ENCODE peak calls at places on chromosome 1, in five cellular contexts. U, S, F, O and E are unnamed samples.
A peak's percentile ranks its signal among the peaks of the same experiment; 100 is the strongest.

GRCh38 chr1:211610779-211611556 is 32.0 kb upstream of the SLC30A1 start:
- DNase-seq in F (no peak), S (no peak), U (no peak), O (peak; percentile 33), E (peak; percentile 72)

GRCh38 chr1:241749041-241749798 is 97.1 kb downstream of the WDR64 start:
- DNase-seq in S (no peak), F (no peak), U (peak; percentile 74), O (no peak), E (no peak)

GRCh38 chr1:240004086-240004749 is 87.5 kb upstream of the FMN2 start:
- DNase-seq in O (no peak), U (no peak), S (no peak), F (peak; percentile 63), E (no peak)

GRCh38 chr1:192506741-192507155 is 68.8 kb upstream of the RGS1 start:
- DNase-seq in S (no peak), O (no peak), F (peak; percentile 56), U (no peak), E (no peak)

GRCh38 chr1:205068457-205069035 is 15.7 kb downstream of the TMEM81 start:
- DNase-seq in U (no peak), S (no peak), O (no peak), F (no peak), E (no peak)

GRCh38 chr1:64215576-64215975 is 12.2 kb downstream of the UBE2U start:
- DNase-seq in U (no peak), O (no peak), S (no peak), F (no peak), E (no peak)

GRCh38 chr1:182428043-182428442 is 21.9 kb upstream of the RGSL1 start:
- DNase-seq in F (no peak), O (no peak), S (no peak), U (no peak), E (no peak)

GRCh38 chr1:160325252-160325651 is 17.8 kb downstream of the COPA start:
- DNase-seq in U (no peak), F (no peak), S (no peak), O (no peak), E (no peak)

GRCh38 chr1:229336345-229336744 is 6.5 kb downstream of the CCSAP start:
- DNase-seq in S (no peak), U (no peak), F (no peak), O (no peak), E (no peak)

GRCh38 chr1:198359024-198359653 is 181.3 kb downstream of the ATP6V1G3 start:
- DNase-seq in S (no peak), U (no peak), O (no peak), F (peak; percentile 12), E (no peak)

GRCh38 chr1:220235462-220235861 is 36.8 kb downstream of the RAB3GAP2 start:
- DNase-seq in U (no peak), O (no peak), F (no peak), S (no peak), E (no peak)

GRCh38 chr1:27536767-27537166 is 46.8 kb upstream of the WASF2 start:
- DNase-seq in F (peak; percentile 76), S (no peak), O (no peak), U (no peak), E (no peak)

DNA sequence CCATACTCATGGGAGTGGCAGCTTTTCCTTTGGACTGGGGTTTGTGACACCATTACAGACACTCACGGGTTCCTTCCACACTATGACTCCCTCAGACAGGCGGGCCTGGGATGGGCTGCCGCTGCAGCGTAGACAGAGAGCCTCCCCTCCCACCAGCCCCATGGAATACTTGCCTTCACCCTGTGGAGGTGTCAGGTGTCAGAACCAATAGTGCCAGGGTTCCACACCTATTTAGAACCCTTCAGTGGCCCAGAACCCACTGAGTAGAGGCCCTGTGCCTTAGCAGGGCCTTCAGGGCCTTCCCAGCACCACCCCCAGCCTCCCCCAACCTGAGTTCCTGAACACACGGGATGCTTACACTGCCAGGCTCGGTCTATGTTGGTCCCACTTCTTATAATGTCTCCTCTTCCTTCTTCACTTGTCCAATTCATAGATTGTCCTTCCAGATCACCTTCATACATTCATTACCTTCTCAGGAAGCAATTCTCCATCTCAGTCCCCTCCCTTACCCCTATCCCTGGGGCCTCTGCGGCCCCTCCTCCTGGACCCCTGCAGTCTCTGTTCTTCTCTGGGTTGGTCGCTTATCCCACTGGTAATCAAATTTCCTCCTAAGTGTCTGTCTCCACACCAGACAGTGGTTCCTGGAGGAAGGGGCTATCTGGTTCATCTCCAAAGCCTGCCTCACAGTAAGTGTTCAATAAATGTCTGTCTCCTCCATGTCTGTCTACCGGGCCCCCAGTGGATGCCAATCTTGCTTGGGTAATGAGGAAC is 1.4 kb upstream of the RHBG start:
- DNase-seq in U (no peak), O (no peak), F (peak; percentile 24), S (no peak), E (no peak)
- H3K27me3 ChIP-seq in U (no peaks in the 10 kb centered on the region), O (peaks cover 83% of the 10 kb centered on the region), F (peaks cover 12% of the 10 kb centered on the region), S (peaks cover 32% of the 10 kb centered on the region), E (no peaks in the 10 kb centered on the region)

GRCh38 chr1:212669102-212669501 is 30.5 kb downstream of the BATF3 start:
- DNase-seq in O (no peak), S (no peak), U (no peak), F (peak; percentile 80), E (no peak)
- TF ChIP-seq CTCF in O (peak; percentile 13), S (peak; percentile 37), U (peak; percentile 15), F (peak; percentile 68), E (no peak)

GRCh38 chr1:207361910-207362309 is 40.4 kb downstream of the CD55 start:
- DNase-seq in O (no peak), U (no peak), S (no peak), F (no peak), E (no peak)

GRCh38 chr1:207366022-207366421 is 44.5 kb downstream of the CD55 start:
- DNase-seq in F (no peak), U (no peak), S (no peak), O (no peak), E (no peak)

GRCh38 chr1:207362962-207363858 is 41.7 kb downstream of the CD55 start:
- DNase-seq in O (no peak), U (no peak), F (no peak), S (no peak), E (no peak)

GRCh38 chr1:207364622-207365021 is 43.1 kb downstream of the CD55 start:
- DNase-seq in F (no peak), S (no peak), O (no peak), U (no peak), E (no peak)

GRCh38 chr1:207365063-207365462 is 43.6 kb downstream of the CD55 start:
- DNase-seq in O (no peak), F (no peak), S (no peak), U (no peak), E (no peak)
- H3K27me3 ChIP-seq in O (no peaks in the 10 kb centered on the region), F (no peaks in the 10 kb centered on the region), S (no peaks in the 10 kb centered on the region), U (no peaks in the 10 kb centered on the region), E (no peaks in the 10 kb centered on the region)

GRCh38 chr1:89149229-89149628 is 23.3 kb upstream of the GBP2 start:
- DNase-seq in U (peak; percentile 25), S (no peak), O (no peak), F (peak; percentile 52), E (peak; percentile 46)
- TF ChIP-seq CTCF in U (no peak), S (peak; percentile 20), O (no peak), F (peak; percentile 19), E (peak; percentile 47)

DNA sequence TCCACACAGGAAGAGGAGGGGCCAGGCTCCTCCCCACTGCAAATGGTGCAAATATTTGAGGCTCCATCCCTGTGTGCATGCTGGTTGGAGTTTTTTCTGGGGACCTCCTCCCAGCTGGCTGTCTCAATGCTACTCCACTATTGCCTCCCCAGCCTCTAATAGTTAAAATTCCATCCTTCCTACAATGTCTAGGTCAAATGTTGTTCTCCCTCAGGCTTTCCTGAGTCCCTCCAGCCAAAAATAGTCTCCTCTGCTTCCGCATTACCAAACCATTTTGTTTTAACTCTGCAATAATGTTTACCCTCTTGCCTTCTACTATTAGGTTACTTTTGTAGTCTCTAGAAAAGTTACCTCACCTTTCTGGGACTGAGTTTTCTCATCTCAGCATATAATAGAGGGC is 29.6 kb upstream of the FMO1 start:
- DNase-seq in O (no peak), F (peak; percentile 21), U (no peak), S (no peak), E (no peak)
- H3K27me3 ChIP-seq in O (no peaks in the 10 kb centered on the region), F (no peaks in the 10 kb centered on the region), U (no peaks in the 10 kb centered on the region), S (no peaks in the 10 kb centered on the region), E (no peaks in the 10 kb centered on the region)

DNA sequence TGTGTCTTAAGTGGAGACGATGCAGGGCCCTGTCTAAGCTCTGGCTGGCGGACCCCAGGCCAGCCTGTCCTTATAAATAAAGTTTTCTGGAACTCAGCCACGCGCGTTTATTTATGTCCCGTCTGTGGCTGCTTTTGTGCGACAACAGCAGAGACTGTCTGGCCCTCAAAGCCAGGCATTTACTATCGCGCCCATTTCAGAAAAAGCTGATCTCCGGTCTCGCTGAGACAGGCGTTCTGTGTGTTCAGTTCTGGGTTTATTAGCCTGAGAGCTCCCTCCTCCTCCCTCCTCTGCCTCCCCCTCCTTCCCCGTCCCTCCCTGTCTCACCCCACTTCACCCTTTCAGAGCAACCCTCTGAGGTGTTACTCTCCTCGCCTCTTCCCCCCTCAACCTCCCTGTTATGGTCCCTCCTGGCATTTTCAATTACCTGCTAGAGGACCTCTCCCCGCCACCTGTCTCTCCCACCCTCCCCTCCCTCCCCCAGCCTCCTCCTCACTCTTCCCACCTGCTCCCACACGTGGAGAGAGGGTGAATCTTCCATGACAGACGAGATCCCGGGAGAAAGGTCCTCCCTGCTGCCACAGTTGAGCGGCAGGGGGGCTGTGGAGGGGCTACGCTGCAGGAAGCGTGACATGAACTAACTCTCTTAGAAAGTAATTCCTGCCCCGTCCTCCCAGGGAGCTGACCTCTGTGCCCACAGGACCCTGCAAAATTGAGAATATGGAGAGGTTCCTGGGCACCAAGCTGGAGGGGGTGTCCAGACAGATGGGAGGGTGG is 59.9 kb downstream of the SPSB1 start:
- DNase-seq in S (no peak), O (no peak), F (peak; percentile 45), U (no peak), E (no peak)
- TF ChIP-seq CTCF in S (no peak), O (no peak), F (peak; percentile 20), U (no peak), E (no peak)

GRCh38 chr1:206504363-206504713 is 3.0 kb upstream of the RASSF5 start:
- DNase-seq in S (no peak), U (no peak), F (no peak), O (no peak), E (no peak)
- H3K27me3 ChIP-seq in S (peaks cover 4% of the 10 kb centered on the region), U (no peaks in the 10 kb centered on the region), F (peaks cover 58% of the 10 kb centered on the region), O (peaks cover 24% of the 10 kb centered on the region), E (no peaks in the 10 kb centered on the region)